ENCODE peak calls at places on chromosomes 5 and 9, in five cellular contexts. One of them, this sample, is unnamed.

GRCh38 chr5:31197183-31197582 is 3.7 kb downstream of the CDH6 start:
- DNase-seq in IMR-90: peak
- DNase-seq in H9: no peak
- DNase-seq in mesendoderm: no peak
- DNase-seq in H1: no peak
- DNase-seq in this sample: no peak

GRCh38 chr5:181239062-181239663 is 4.5 kb downstream of the RACK1 start:
- DNase-seq in IMR-90: no peak
- DNase-seq in H9: no peak
- DNase-seq in mesendoderm: no peak
- DNase-seq in H1: no peak
- DNase-seq in this sample: no peak

GRCh38 chr5:36722913-36723312 is 116.5 kb downstream of the SLC1A3 start:
- DNase-seq in IMR-90: peak
- DNase-seq in H9: no peak
- DNase-seq in mesendoderm: no peak
- DNase-seq in H1: no peak
- DNase-seq in this sample: no peak

GRCh38 chr9:124000784-124001444 is 10.7 kb upstream of the LHX2 start:
- DNase-seq in IMR-90: no peak
- DNase-seq in H9: no peak
- DNase-seq in mesendoderm: no peak
- DNase-seq in H1: no peak
- DNase-seq in this sample: peak

GRCh38 chr5:157670662-157671591 is at the start of gene C5orf52:
- DNase-seq in IMR-90: peak
- DNase-seq in H9: no peak
- DNase-seq in mesendoderm: peak
- DNase-seq in H1: no peak
- DNase-seq in this sample: no peak

GRCh38 chr9:79165006-79165405 is 406.8 kb upstream of the TLE4 start:
- DNase-seq in IMR-90: peak
- DNase-seq in H9: no peak
- DNase-seq in mesendoderm: no peak
- DNase-seq in H1: no peak
- DNase-seq in this sample: no peak

GRCh38 chr9:124747065-124747464 is 24.0 kb downstream of the NR6A1 start:
- DNase-seq in IMR-90: no peak
- DNase-seq in H9: no peak
- DNase-seq in mesendoderm: no peak
- DNase-seq in H1: no peak
- DNase-seq in this sample: no peak

GRCh38 chr5:84752780-84753179 is 368.1 kb upstream of the EDIL3 start:
- DNase-seq in IMR-90: no peak
- DNase-seq in H9: no peak
- DNase-seq in mesendoderm: no peak
- DNase-seq in H1: no peak
- DNase-seq in this sample: no peak

GRCh38 chr5:41656597-41656996 is 146.2 kb upstream of the PLCXD3 start:
- DNase-seq in IMR-90: no peak
- DNase-seq in H9: no peak
- DNase-seq in mesendoderm: peak
- DNase-seq in H1: no peak
- DNase-seq in this sample: no peak

GRCh38 chr5:159135896-159136531 is 36.3 kb upstream of the EBF1 start:
- DNase-seq in IMR-90: peak
- DNase-seq in H9: no peak
- DNase-seq in mesendoderm: peak
- DNase-seq in H1: no peak
- DNase-seq in this sample: no peak

GRCh38 chr5:160629007-160629402 is 207.3 kb downstream of the PTTG1 start:
- DNase-seq in IMR-90: no peak
- DNase-seq in H9: no peak
- DNase-seq in mesendoderm: no peak
- DNase-seq in H1: no peak
- DNase-seq in this sample: no peak

GRCh38 chr5:135038829-135039525 is 4.9 kb upstream of the PITX1 start:
- DNase-seq in IMR-90: no peak
- DNase-seq in H9: no peak
- DNase-seq in mesendoderm: no peak
- DNase-seq in H1: no peak
- DNase-seq in this sample: no peak

GRCh38 chr9:134175808-134176598 is 11.6 kb upstream of the RNU6ATAC start:
- DNase-seq in IMR-90: no peak
- DNase-seq in H9: no peak
- DNase-seq in mesendoderm: no peak
- DNase-seq in H1: no peak
- DNase-seq in this sample: no peak

GRCh38 chr5:36507332-36507952 is 99.0 kb upstream of the SLC1A3 start:
- DNase-seq in IMR-90: peak
- DNase-seq in H9: peak
- DNase-seq in mesendoderm: peak
- DNase-seq in H1: no peak
- DNase-seq in this sample: peak

GRCh38 chr5:56447232-56447631 is 214.1 kb upstream of the ANKRD55 start:
- DNase-seq in IMR-90: peak
- DNase-seq in H9: no peak
- DNase-seq in mesendoderm: no peak
- DNase-seq in H1: no peak
- DNase-seq in this sample: no peak

GRCh38 chr5:155883966-155884555 is 442.9 kb upstream of the SGCD start:
- DNase-seq in IMR-90: peak
- DNase-seq in H9: no peak
- DNase-seq in mesendoderm: peak
- DNase-seq in H1: no peak
- DNase-seq in this sample: peak

GRCh38 chr5:120035815-120036577 is 406.6 kb downstream of the FAM170A start:
- DNase-seq in IMR-90: no peak
- DNase-seq in H9: no peak
- DNase-seq in mesendoderm: no peak
- DNase-seq in H1: no peak
- DNase-seq in this sample: no peak

GRCh38 chr5:85769347-85769746 is 848.4 kb upstream of the COX7C start:
- DNase-seq in IMR-90: no peak
- DNase-seq in H9: no peak
- DNase-seq in mesendoderm: no peak
- DNase-seq in H1: no peak
- DNase-seq in this sample: no peak

GRCh38 chr9:27394826-27395201 is 97.9 kb upstream of the EQTN start:
- DNase-seq in IMR-90: no peak
- DNase-seq in H9: no peak
- DNase-seq in mesendoderm: no peak
- DNase-seq in H1: no peak
- DNase-seq in this sample: no peak

GRCh38 chr5:13354611-13355010 is 589.9 kb downstream of the DNAH5 start:
- DNase-seq in IMR-90: no peak
- DNase-seq in H9: no peak
- DNase-seq in mesendoderm: no peak
- DNase-seq in H1: no peak
- DNase-seq in this sample: no peak

GRCh38 chr5:10762178-10762775 is 1.2 kb upstream of the DAP start:
- DNase-seq in IMR-90: no peak
- DNase-seq in H9: no peak
- DNase-seq in mesendoderm: peak
- DNase-seq in H1: no peak
- DNase-seq in this sample: no peak

GRCh38 chr9:37410969-37411785 is 11.3 kb upstream of the GRHPR start:
- DNase-seq in IMR-90: peak
- DNase-seq in H9: peak
- DNase-seq in mesendoderm: peak
- DNase-seq in H1: no peak
- DNase-seq in this sample: no peak

GRCh38 chr5:94374336-94374735 is 244.1 kb downstream of the KIAA0825 start:
- DNase-seq in IMR-90: no peak
- DNase-seq in H9: no peak
- DNase-seq in mesendoderm: no peak
- DNase-seq in H1: no peak
- DNase-seq in this sample: no peak

GRCh38 chr9:136551401-136552116 is 5.7 kb upstream of the NOTCH1 start:
- DNase-seq in IMR-90: peak
- DNase-seq in H9: peak
- DNase-seq in mesendoderm: peak
- DNase-seq in H1: no peak
- DNase-seq in this sample: no peak

GRCh38 chr5:1415059-1415425 is 30.2 kb downstream of the SLC6A3 start:
- DNase-seq in IMR-90: no peak
- DNase-seq in H9: no peak
- DNase-seq in mesendoderm: no peak
- DNase-seq in H1: no peak
- DNase-seq in this sample: no peak

GRCh38 chr5:137836301-137836700 is 31.4 kb upstream of the MYOT start:
- DNase-seq in IMR-90: no peak
- DNase-seq in H9: no peak
- DNase-seq in mesendoderm: peak
- DNase-seq in H1: no peak
- DNase-seq in this sample: no peak

GRCh38 chr5:153504726-153505125 is 14.3 kb downstream of the GRIA1 start:
- DNase-seq in IMR-90: no peak
- DNase-seq in H9: no peak
- DNase-seq in mesendoderm: no peak
- DNase-seq in H1: no peak
- DNase-seq in this sample: no peak

DNA sequence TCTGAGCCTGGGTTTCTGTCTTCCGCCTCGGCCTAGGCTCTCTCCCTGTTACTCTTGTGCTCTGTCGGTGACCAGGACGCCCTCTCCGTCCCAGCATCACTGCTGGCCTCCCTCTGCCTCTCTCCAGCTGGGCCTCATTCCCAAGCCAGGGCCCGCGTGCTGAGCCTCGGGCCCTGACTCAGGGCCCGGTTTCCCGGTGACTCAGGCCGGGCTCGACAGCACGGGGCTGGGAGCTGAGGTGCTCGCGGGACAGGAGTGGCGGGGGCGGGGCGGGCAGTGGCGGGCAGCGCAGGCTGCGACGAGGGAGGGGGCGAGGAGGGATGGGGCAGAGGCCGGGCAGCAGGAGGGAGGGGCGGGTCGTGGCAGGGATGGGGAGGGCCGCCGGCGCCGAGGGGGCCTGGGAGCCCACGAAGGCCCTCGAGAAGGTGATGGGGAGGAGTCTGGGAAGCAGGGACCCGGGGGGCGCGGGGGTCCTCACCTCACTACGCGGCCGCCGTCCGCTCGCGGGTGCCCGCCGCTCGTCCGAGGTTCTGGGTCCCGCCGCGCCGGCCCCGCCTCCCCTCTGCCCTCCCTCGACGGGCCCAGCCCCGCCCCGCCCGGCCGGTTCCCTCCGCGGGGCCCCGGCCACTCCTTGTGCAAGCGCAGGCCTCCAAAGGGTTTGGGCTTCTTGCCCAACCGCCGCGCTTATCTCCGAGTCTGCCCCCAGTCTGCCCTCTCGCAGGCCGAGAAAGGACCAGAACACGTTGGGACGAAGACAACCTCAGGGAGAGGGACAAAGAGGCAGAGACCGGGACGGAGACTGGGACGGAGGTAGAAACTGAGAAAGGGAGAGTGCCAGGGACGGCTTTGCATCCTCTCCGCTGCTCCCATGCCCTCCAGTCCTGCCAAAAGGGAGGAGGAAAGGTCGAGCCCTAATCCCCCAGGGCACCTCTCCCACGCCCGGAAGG is at the start of gene ARAP3:
- DNase-seq in IMR-90: peak
- DNase-seq in H9: peak
- DNase-seq in mesendoderm: peak
- DNase-seq in H1: no peak
- DNase-seq in this sample: peak
- H3K4ac ChIP-seq in IMR-90: peak
- H3K4ac ChIP-seq in H9: no peak
- H3K4ac ChIP-seq in mesendoderm: peak
- H3K4ac ChIP-seq in H1: peak
- H3K4ac ChIP-seq in this sample: peak

GRCh38 chr5:3122216-3122615 is 370.7 kb upstream of the IRX2 start:
- DNase-seq in IMR-90: no peak
- DNase-seq in H9: no peak
- DNase-seq in mesendoderm: no peak
- DNase-seq in H1: no peak
- DNase-seq in this sample: no peak
- H3K18ac ChIP-seq in IMR-90: no peak
- H3K18ac ChIP-seq in H9: no peak
- H3K18ac ChIP-seq in mesendoderm: no peak
- H3K18ac ChIP-seq in H1: peak
- H3K18ac ChIP-seq in this sample: no peak

DNA sequence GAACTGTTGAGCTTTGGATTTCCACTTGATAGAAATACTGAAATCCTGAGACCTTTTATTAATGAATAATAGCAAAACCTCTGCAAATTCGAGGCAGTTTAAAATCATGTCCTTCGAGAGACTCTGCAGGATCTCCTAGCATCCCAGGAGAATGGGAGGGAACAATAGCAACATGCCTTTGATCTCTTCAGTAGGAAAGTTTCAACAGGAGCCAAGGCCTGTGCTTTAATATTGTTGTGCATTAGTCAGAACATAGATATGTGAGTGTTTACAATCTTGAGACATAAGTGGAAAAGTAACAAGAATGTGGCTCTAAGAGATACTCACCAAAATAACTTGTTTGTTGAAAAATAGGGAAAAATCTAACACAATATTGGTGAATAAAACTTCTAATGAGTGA is 83.3 kb upstream of the LHFPL2 start:
- DNase-seq in IMR-90: peak
- DNase-seq in H9: no peak
- DNase-seq in mesendoderm: peak
- DNase-seq in H1: no peak
- DNase-seq in this sample: no peak
- H3K4me2 ChIP-seq in IMR-90: no peak
- H3K4me2 ChIP-seq in H9: no peak
- H3K4me2 ChIP-seq in mesendoderm: no peak
- H3K4me2 ChIP-seq in H1: no peak
- H3K4me2 ChIP-seq in this sample: no peak

GRCh38 chr9:132994410-132995120 is 16.1 kb downstream of the GFI1B start:
- DNase-seq in IMR-90: peak
- DNase-seq in H9: no peak
- DNase-seq in mesendoderm: no peak
- DNase-seq in H1: no peak
- DNase-seq in this sample: no peak
- H3K4ac ChIP-seq in IMR-90: no peak
- H3K4ac ChIP-seq in H9: no peak
- H3K4ac ChIP-seq in mesendoderm: no peak
- H3K4ac ChIP-seq in H1: no peak
- H3K4ac ChIP-seq in this sample: no peak

DNA sequence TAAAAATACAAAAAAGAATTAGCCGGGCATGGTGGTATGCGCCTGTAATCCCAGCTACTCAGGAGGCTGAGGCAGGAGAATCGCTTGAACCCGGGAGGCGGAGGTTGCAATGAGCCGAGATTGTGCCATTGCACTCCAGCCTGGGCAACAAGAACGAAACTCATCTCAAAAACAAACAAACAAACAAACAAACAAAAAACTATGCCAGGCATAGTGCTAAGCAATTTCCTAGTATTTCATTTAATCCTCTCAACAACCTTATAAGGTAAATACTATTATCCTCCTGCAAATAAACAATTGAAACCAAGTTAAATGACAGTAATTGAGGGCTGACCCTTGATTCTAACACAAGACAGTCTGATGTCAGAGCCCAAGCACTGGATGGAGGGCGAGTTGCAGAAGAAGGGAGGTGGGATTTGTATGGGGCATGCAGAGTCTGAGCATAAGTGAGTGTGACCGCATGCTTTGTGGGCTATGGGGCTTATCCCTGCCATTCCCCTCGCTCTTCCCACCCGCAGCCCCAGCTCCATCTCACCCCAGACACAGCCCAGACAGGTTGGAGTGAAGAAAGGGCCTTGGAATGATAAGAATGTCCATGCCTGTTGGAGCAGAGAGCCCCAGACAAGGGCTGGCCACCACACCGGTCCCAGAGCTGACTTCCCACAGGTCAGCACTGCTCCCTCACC is 24.3 kb upstream of the RPS14 start:
- DNase-seq in IMR-90: peak
- DNase-seq in H9: peak
- DNase-seq in mesendoderm: peak
- DNase-seq in H1: peak
- DNase-seq in this sample: no peak
- H3K18ac ChIP-seq in IMR-90: peak
- H3K18ac ChIP-seq in H9: no peak
- H3K18ac ChIP-seq in mesendoderm: no peak
- H3K18ac ChIP-seq in H1: peak
- H3K18ac ChIP-seq in this sample: no peak

This sample was measured in neuronal stem cell.